ENCODE peak calls at places on chromosomes 4 and X, in eight cellular contexts. One of them, this sample, is unnamed.

GRCh38 chr4:6010789-6011188 is 7.4 kb downstream of the C4orf50 start:
- DNase-seq in naive thymus-derived CD8-positive, alpha-beta T cell: no peak
- DNase-seq in stimulated activated CD4-positive, alpha-beta T cell treated with anti-CD3 and anti-CD28 coated beads, Interleukin-15, amount 100 ng/mL, for 1 hour: no peak
- DNase-seq in endodermal cell: no peak
- DNase-seq in endothelial cell of umbilical vein: no peak
- DNase-seq in Right ventricle myocardium superior: no peak
- DNase-seq in mucosa of gallbladder: no peak
- DNase-seq in effector CD4-positive, alpha-beta T cell: no peak
- DNase-seq in this sample: no peak

GRCh38 chr4:35539404-35540055 is 704.8 kb downstream of the ARAP2 start:
- DNase-seq in Right ventricle myocardium superior: no peak
- DNase-seq in endodermal cell: no peak
- DNase-seq in mucosa of gallbladder: no peak
- DNase-seq in endothelial cell of umbilical vein: no peak
- DNase-seq in naive thymus-derived CD8-positive, alpha-beta T cell: no peak
- DNase-seq in stimulated activated CD4-positive, alpha-beta T cell treated with anti-CD3 and anti-CD28 coated beads, Interleukin-15, amount 100 ng/mL, for 1 hour: no peak
- DNase-seq in effector CD4-positive, alpha-beta T cell: no peak
- DNase-seq in this sample: no peak

GRCh38 chr4:184406915-184407314 is 67.4 kb downstream of the IRF2 start:
- DNase-seq in Right ventricle myocardium superior: peak
- DNase-seq in stimulated activated CD4-positive, alpha-beta T cell treated with anti-CD3 and anti-CD28 coated beads, Interleukin-15, amount 100 ng/mL, for 1 hour: no peak
- DNase-seq in naive thymus-derived CD8-positive, alpha-beta T cell: no peak
- DNase-seq in endodermal cell: no peak
- DNase-seq in mucosa of gallbladder: no peak
- DNase-seq in endothelial cell of umbilical vein: no peak
- DNase-seq in effector CD4-positive, alpha-beta T cell: no peak
- DNase-seq in this sample: no peak

GRCh38 chr4:95963456-95963855 is 123.6 kb downstream of the PDHA2 start:
- DNase-seq in Right ventricle myocardium superior: no peak
- DNase-seq in stimulated activated CD4-positive, alpha-beta T cell treated with anti-CD3 and anti-CD28 coated beads, Interleukin-15, amount 100 ng/mL, for 1 hour: no peak
- DNase-seq in endothelial cell of umbilical vein: no peak
- DNase-seq in mucosa of gallbladder: no peak
- DNase-seq in naive thymus-derived CD8-positive, alpha-beta T cell: no peak
- DNase-seq in effector CD4-positive, alpha-beta T cell: no peak
- DNase-seq in endodermal cell: no peak
- DNase-seq in this sample: no peak

GRCh38 chr4:185143596-185143969 is 517 bp downstream of the SLC25A4 start:
- DNase-seq in stimulated activated CD4-positive, alpha-beta T cell treated with anti-CD3 and anti-CD28 coated beads, Interleukin-15, amount 100 ng/mL, for 1 hour: no peak
- DNase-seq in endodermal cell: no peak
- DNase-seq in Right ventricle myocardium superior: peak
- DNase-seq in mucosa of gallbladder: peak
- DNase-seq in effector CD4-positive, alpha-beta T cell: peak
- DNase-seq in endothelial cell of umbilical vein: peak
- DNase-seq in naive thymus-derived CD8-positive, alpha-beta T cell: peak
- DNase-seq in this sample: peak

GRCh38 chr4:87677731-87678130 is 27.7 kb downstream of the DMP1 start:
- DNase-seq in naive thymus-derived CD8-positive, alpha-beta T cell: no peak
- DNase-seq in stimulated activated CD4-positive, alpha-beta T cell treated with anti-CD3 and anti-CD28 coated beads, Interleukin-15, amount 100 ng/mL, for 1 hour: no peak
- DNase-seq in effector CD4-positive, alpha-beta T cell: no peak
- DNase-seq in Right ventricle myocardium superior: peak
- DNase-seq in endothelial cell of umbilical vein: no peak
- DNase-seq in endodermal cell: no peak
- DNase-seq in mucosa of gallbladder: no peak
- DNase-seq in this sample: no peak

GRCh38 chr4:82525287-82525898 is 36.4 kb downstream of the TMEM150C start:
- DNase-seq in endothelial cell of umbilical vein: peak
- DNase-seq in effector CD4-positive, alpha-beta T cell: no peak
- DNase-seq in naive thymus-derived CD8-positive, alpha-beta T cell: no peak
- DNase-seq in stimulated activated CD4-positive, alpha-beta T cell treated with anti-CD3 and anti-CD28 coated beads, Interleukin-15, amount 100 ng/mL, for 1 hour: no peak
- DNase-seq in endodermal cell: no peak
- DNase-seq in mucosa of gallbladder: no peak
- DNase-seq in Right ventricle myocardium superior: no peak
- DNase-seq in this sample: no peak

GRCh38 chr4:541271-541670 is 34.8 kb downstream of the TMEM271 start:
- DNase-seq in mucosa of gallbladder: no peak
- DNase-seq in endothelial cell of umbilical vein: no peak
- DNase-seq in naive thymus-derived CD8-positive, alpha-beta T cell: no peak
- DNase-seq in stimulated activated CD4-positive, alpha-beta T cell treated with anti-CD3 and anti-CD28 coated beads, Interleukin-15, amount 100 ng/mL, for 1 hour: no peak
- DNase-seq in Right ventricle myocardium superior: no peak
- DNase-seq in endodermal cell: no peak
- DNase-seq in effector CD4-positive, alpha-beta T cell: no peak
- DNase-seq in this sample: no peak

GRCh38 chrX:123846598-123847038 is 13.2 kb upstream of the XIAP start:
- DNase-seq in naive thymus-derived CD8-positive, alpha-beta T cell: no peak
- DNase-seq in stimulated activated CD4-positive, alpha-beta T cell treated with anti-CD3 and anti-CD28 coated beads, Interleukin-15, amount 100 ng/mL, for 1 hour: no peak
- DNase-seq in effector CD4-positive, alpha-beta T cell: no peak
- DNase-seq in endothelial cell of umbilical vein: no peak
- DNase-seq in Right ventricle myocardium superior: no peak
- DNase-seq in endodermal cell: no peak
- DNase-seq in mucosa of gallbladder: no peak
- DNase-seq in this sample: no peak

GRCh38 chr4:124939908-124940307 is 227.4 kb upstream of the ANKRD50 start:
- DNase-seq in endothelial cell of umbilical vein: no peak
- DNase-seq in Right ventricle myocardium superior: no peak
- DNase-seq in stimulated activated CD4-positive, alpha-beta T cell treated with anti-CD3 and anti-CD28 coated beads, Interleukin-15, amount 100 ng/mL, for 1 hour: no peak
- DNase-seq in naive thymus-derived CD8-positive, alpha-beta T cell: no peak
- DNase-seq in mucosa of gallbladder: no peak
- DNase-seq in effector CD4-positive, alpha-beta T cell: no peak
- DNase-seq in endodermal cell: no peak
- DNase-seq in this sample: no peak

GRCh38 chr4:105843941-105844340 is 51.3 kb upstream of the NPNT start:
- DNase-seq in mucosa of gallbladder: no peak
- DNase-seq in stimulated activated CD4-positive, alpha-beta T cell treated with anti-CD3 and anti-CD28 coated beads, Interleukin-15, amount 100 ng/mL, for 1 hour: no peak
- DNase-seq in effector CD4-positive, alpha-beta T cell: no peak
- DNase-seq in endothelial cell of umbilical vein: no peak
- DNase-seq in naive thymus-derived CD8-positive, alpha-beta T cell: no peak
- DNase-seq in Right ventricle myocardium superior: no peak
- DNase-seq in endodermal cell: no peak
- DNase-seq in this sample: no peak

GRCh38 chrX:153885968-153886903 is at the start of gene L1CAM:
- DNase-seq in naive thymus-derived CD8-positive, alpha-beta T cell: no peak
- DNase-seq in endodermal cell: peak
- DNase-seq in effector CD4-positive, alpha-beta T cell: no peak
- DNase-seq in Right ventricle myocardium superior: no peak
- DNase-seq in mucosa of gallbladder: no peak
- DNase-seq in stimulated activated CD4-positive, alpha-beta T cell treated with anti-CD3 and anti-CD28 coated beads, Interleukin-15, amount 100 ng/mL, for 1 hour: no peak
- DNase-seq in endothelial cell of umbilical vein: no peak
- DNase-seq in this sample: no peak

GRCh38 chrX:48540015-48540350 is 469 bp downstream of the TBC1D25 start:
- DNase-seq in mucosa of gallbladder: peak
- DNase-seq in stimulated activated CD4-positive, alpha-beta T cell treated with anti-CD3 and anti-CD28 coated beads, Interleukin-15, amount 100 ng/mL, for 1 hour: peak
- DNase-seq in naive thymus-derived CD8-positive, alpha-beta T cell: peak
- DNase-seq in endodermal cell: no peak
- DNase-seq in Right ventricle myocardium superior: no peak
- DNase-seq in effector CD4-positive, alpha-beta T cell: peak
- DNase-seq in endothelial cell of umbilical vein: peak
- DNase-seq in this sample: peak

GRCh38 chr4:336099-336892 is 1.3 kb upstream of the ZNF141 start:
- DNase-seq in effector CD4-positive, alpha-beta T cell: no peak
- DNase-seq in naive thymus-derived CD8-positive, alpha-beta T cell: no peak
- DNase-seq in endothelial cell of umbilical vein: no peak
- DNase-seq in endodermal cell: peak
- DNase-seq in Right ventricle myocardium superior: peak
- DNase-seq in stimulated activated CD4-positive, alpha-beta T cell treated with anti-CD3 and anti-CD28 coated beads, Interleukin-15, amount 100 ng/mL, for 1 hour: no peak
- DNase-seq in mucosa of gallbladder: no peak
- DNase-seq in this sample: no peak

GRCh38 chrX:78747471-78747870 is at the start of gene LPAR4:
- DNase-seq in mucosa of gallbladder: no peak
- DNase-seq in naive thymus-derived CD8-positive, alpha-beta T cell: no peak
- DNase-seq in endodermal cell: peak
- DNase-seq in Right ventricle myocardium superior: no peak
- DNase-seq in endothelial cell of umbilical vein: peak
- DNase-seq in effector CD4-positive, alpha-beta T cell: no peak
- DNase-seq in stimulated activated CD4-positive, alpha-beta T cell treated with anti-CD3 and anti-CD28 coated beads, Interleukin-15, amount 100 ng/mL, for 1 hour: no peak
- DNase-seq in this sample: no peak

GRCh38 chr4:37008199-37008598 is 236.3 kb upstream of the NWD2 start:
- DNase-seq in effector CD4-positive, alpha-beta T cell: no peak
- DNase-seq in Right ventricle myocardium superior: no peak
- DNase-seq in mucosa of gallbladder: peak
- DNase-seq in naive thymus-derived CD8-positive, alpha-beta T cell: no peak
- DNase-seq in stimulated activated CD4-positive, alpha-beta T cell treated with anti-CD3 and anti-CD28 coated beads, Interleukin-15, amount 100 ng/mL, for 1 hour: no peak
- DNase-seq in endothelial cell of umbilical vein: peak
- DNase-seq in endodermal cell: no peak
- DNase-seq in this sample: no peak

GRCh38 chr4:147042046-147042445 is 96.4 kb upstream of the TTC29 start:
- DNase-seq in endothelial cell of umbilical vein: no peak
- DNase-seq in endodermal cell: no peak
- DNase-seq in effector CD4-positive, alpha-beta T cell: no peak
- DNase-seq in stimulated activated CD4-positive, alpha-beta T cell treated with anti-CD3 and anti-CD28 coated beads, Interleukin-15, amount 100 ng/mL, for 1 hour: no peak
- DNase-seq in naive thymus-derived CD8-positive, alpha-beta T cell: no peak
- DNase-seq in mucosa of gallbladder: no peak
- DNase-seq in Right ventricle myocardium superior: no peak
- DNase-seq in this sample: no peak

GRCh38 chr4:68180858-68181531 is 51.3 kb upstream of the TMPRSS11F start:
- DNase-seq in mucosa of gallbladder: no peak
- DNase-seq in Right ventricle myocardium superior: no peak
- DNase-seq in endodermal cell: no peak
- DNase-seq in endothelial cell of umbilical vein: no peak
- DNase-seq in stimulated activated CD4-positive, alpha-beta T cell treated with anti-CD3 and anti-CD28 coated beads, Interleukin-15, amount 100 ng/mL, for 1 hour: no peak
- DNase-seq in effector CD4-positive, alpha-beta T cell: no peak
- DNase-seq in naive thymus-derived CD8-positive, alpha-beta T cell: no peak
- DNase-seq in this sample: no peak

GRCh38 chr4:112145326-112145819 is at the start of gene FAM241A:
- DNase-seq in effector CD4-positive, alpha-beta T cell: peak
- DNase-seq in endothelial cell of umbilical vein: peak
- DNase-seq in Right ventricle myocardium superior: peak
- DNase-seq in mucosa of gallbladder: peak
- DNase-seq in naive thymus-derived CD8-positive, alpha-beta T cell: peak
- DNase-seq in endodermal cell: peak
- DNase-seq in stimulated activated CD4-positive, alpha-beta T cell treated with anti-CD3 and anti-CD28 coated beads, Interleukin-15, amount 100 ng/mL, for 1 hour: peak
- DNase-seq in this sample: peak

GRCh38 chr4:146134761-146135160 is 40.8 kb upstream of the LSM6 start:
- DNase-seq in stimulated activated CD4-positive, alpha-beta T cell treated with anti-CD3 and anti-CD28 coated beads, Interleukin-15, amount 100 ng/mL, for 1 hour: no peak
- DNase-seq in mucosa of gallbladder: peak
- DNase-seq in Right ventricle myocardium superior: no peak
- DNase-seq in endothelial cell of umbilical vein: peak
- DNase-seq in naive thymus-derived CD8-positive, alpha-beta T cell: no peak
- DNase-seq in endodermal cell: no peak
- DNase-seq in effector CD4-positive, alpha-beta T cell: no peak
- DNase-seq in this sample: no peak

GRCh38 chr4:94439606-94440005 is 12.1 kb upstream of the PDLIM5 start:
- DNase-seq in endodermal cell: no peak
- DNase-seq in stimulated activated CD4-positive, alpha-beta T cell treated with anti-CD3 and anti-CD28 coated beads, Interleukin-15, amount 100 ng/mL, for 1 hour: no peak
- DNase-seq in naive thymus-derived CD8-positive, alpha-beta T cell: no peak
- DNase-seq in effector CD4-positive, alpha-beta T cell: no peak
- DNase-seq in Right ventricle myocardium superior: no peak
- DNase-seq in mucosa of gallbladder: no peak
- DNase-seq in endothelial cell of umbilical vein: peak
- DNase-seq in this sample: no peak

GRCh38 chrX:13985697-13986435 is 43.8 kb downstream of the GEMIN8 start:
- DNase-seq in endodermal cell: no peak
- DNase-seq in stimulated activated CD4-positive, alpha-beta T cell treated with anti-CD3 and anti-CD28 coated beads, Interleukin-15, amount 100 ng/mL, for 1 hour: no peak
- DNase-seq in Right ventricle myocardium superior: no peak
- DNase-seq in naive thymus-derived CD8-positive, alpha-beta T cell: no peak
- DNase-seq in mucosa of gallbladder: no peak
- DNase-seq in effector CD4-positive, alpha-beta T cell: no peak
- DNase-seq in endothelial cell of umbilical vein: no peak
- DNase-seq in this sample: no peak

GRCh38 chrX:13750204-13750603 is 15.7 kb downstream of the OFD1 start:
- DNase-seq in endodermal cell: no peak
- DNase-seq in endothelial cell of umbilical vein: peak
- DNase-seq in naive thymus-derived CD8-positive, alpha-beta T cell: no peak
- DNase-seq in Right ventricle myocardium superior: no peak
- DNase-seq in effector CD4-positive, alpha-beta T cell: no peak
- DNase-seq in mucosa of gallbladder: no peak
- DNase-seq in stimulated activated CD4-positive, alpha-beta T cell treated with anti-CD3 and anti-CD28 coated beads, Interleukin-15, amount 100 ng/mL, for 1 hour: no peak
- DNase-seq in this sample: no peak

GRCh38 chr4:19486400-19486799 is 765.3 kb upstream of the SLIT2 start:
- DNase-seq in naive thymus-derived CD8-positive, alpha-beta T cell: no peak
- DNase-seq in endothelial cell of umbilical vein: peak
- DNase-seq in endodermal cell: no peak
- DNase-seq in effector CD4-positive, alpha-beta T cell: no peak
- DNase-seq in Right ventricle myocardium superior: no peak
- DNase-seq in stimulated activated CD4-positive, alpha-beta T cell treated with anti-CD3 and anti-CD28 coated beads, Interleukin-15, amount 100 ng/mL, for 1 hour: no peak
- DNase-seq in mucosa of gallbladder: no peak
- DNase-seq in this sample: no peak

GRCh38 chr4:1122501-1122900 is 9.1 kb upstream of the RNF212 start:
- DNase-seq in Right ventricle myocardium superior: no peak
- DNase-seq in naive thymus-derived CD8-positive, alpha-beta T cell: no peak
- DNase-seq in effector CD4-positive, alpha-beta T cell: no peak
- DNase-seq in mucosa of gallbladder: no peak
- DNase-seq in stimulated activated CD4-positive, alpha-beta T cell treated with anti-CD3 and anti-CD28 coated beads, Interleukin-15, amount 100 ng/mL, for 1 hour: no peak
- DNase-seq in endodermal cell: no peak
- DNase-seq in endothelial cell of umbilical vein: no peak
- DNase-seq in this sample: no peak

GRCh38 chr4:7342223-7342576 is 92.5 kb downstream of the PSAPL1 start:
- DNase-seq in endothelial cell of umbilical vein: no peak
- DNase-seq in endodermal cell: no peak
- DNase-seq in stimulated activated CD4-positive, alpha-beta T cell treated with anti-CD3 and anti-CD28 coated beads, Interleukin-15, amount 100 ng/mL, for 1 hour: no peak
- DNase-seq in Right ventricle myocardium superior: no peak
- DNase-seq in mucosa of gallbladder: no peak
- DNase-seq in naive thymus-derived CD8-positive, alpha-beta T cell: no peak
- DNase-seq in effector CD4-positive, alpha-beta T cell: no peak
- DNase-seq in this sample: no peak

GRCh38 chr4:177128306-177128705 is 181.4 kb upstream of the NEIL3 start:
- DNase-seq in endodermal cell: no peak
- DNase-seq in effector CD4-positive, alpha-beta T cell: no peak
- DNase-seq in endothelial cell of umbilical vein: peak
- DNase-seq in naive thymus-derived CD8-positive, alpha-beta T cell: no peak
- DNase-seq in Right ventricle myocardium superior: no peak
- DNase-seq in stimulated activated CD4-positive, alpha-beta T cell treated with anti-CD3 and anti-CD28 coated beads, Interleukin-15, amount 100 ng/mL, for 1 hour: no peak
- DNase-seq in mucosa of gallbladder: no peak
- DNase-seq in this sample: no peak